ENCODE peak calls at places on chromosomes 1 and 21, in nine cellular contexts. W is adrenal gland, R is T1000, F is coronary artery, A is T-cell, H is CMK, U is iris pigment epithelial cell, M is AG09309, Y is COLO829. E is an unnamed sample.

GRCh38 chr21:45642122-45642813 is 1.3 kb upstream of the PCBP3 start:
- DNase-seq in W (no peak), R (no peak), F (no peak), A (no peak), H (no peak), U (no peak), M (no peak), Y (no peak), E (no peak)

GRCh38 chr1:230145505-230145899 is 78.5 kb downstream of the GALNT2 start:
- DNase-seq in W (no peak), R (no peak), F (no peak), A (no peak), H (no peak), U (no peak), M (no peak), Y (no peak), E (no peak)

GRCh38 chr21:42009018-42009830 is 936 bp downstream of the ZBTB21 start:
- DNase-seq in W (peak), R (no peak), F (peak), A (no peak), H (no peak), U (peak), M (no peak), Y (no peak), E (peak)

GRCh38 chr21:37855568-37856391 is 60.5 kb downstream of the KCNJ6 start:
- DNase-seq in W (no peak), R (no peak), F (no peak), A (no peak), H (no peak), U (peak), M (no peak), Y (no peak), E (no peak)

GRCh38 chr1:234400773-234401172 is 27.5 kb downstream of the COA6 start:
- DNase-seq in W (no peak), R (no peak), F (no peak), A (no peak), H (no peak), U (peak), M (no peak), Y (no peak), E (no peak)

GRCh38 chr1:173332026-173332425 is 124.9 kb upstream of the TNFSF4 start:
- DNase-seq in W (peak), R (no peak), F (no peak), A (no peak), H (no peak), U (peak), M (no peak), Y (no peak), E (no peak)

GRCh38 chr1:30719406-30720270 is 3.7 kb downstream of the MATN1 start:
- DNase-seq in W (no peak), R (no peak), F (peak), A (no peak), H (peak), U (peak), M (no peak), Y (no peak), E (peak)

GRCh38 chr21:33198346-33199135 is 31.2 kb upstream of the IFNAR2 start:
- DNase-seq in W (peak), R (no peak), F (no peak), A (no peak), H (no peak), U (peak), M (no peak), Y (no peak), E (no peak)

GRCh38 chr1:233304489-233305102 is 9.1 kb upstream of the PCNX2 start:
- DNase-seq in W (no peak), R (no peak), F (no peak), A (no peak), H (no peak), U (no peak), M (no peak), Y (peak), E (no peak)

GRCh38 chr1:72438270-72438669 is 155.9 kb upstream of the NEGR1 start:
- DNase-seq in W (no peak), R (no peak), F (no peak), A (no peak), H (no peak), U (peak), M (no peak), Y (no peak), E (no peak)

GRCh38 chr1:52360595-52360968 is 5.4 kb downstream of the CC2D1B start:
- DNase-seq in W (no peak), R (no peak), F (no peak), A (no peak), H (no peak), U (no peak), M (no peak), Y (peak), E (peak)

GRCh38 chr1:14525262-14525661 is 73.2 kb upstream of the KAZN start:
- DNase-seq in W (no peak), R (no peak), F (no peak), A (no peak), H (no peak), U (no peak), M (no peak), Y (no peak), E (no peak)

GRCh38 chr1:32198237-32199042 is 2.0 kb upstream of the CCDC28B start:
- DNase-seq in W (no peak), R (no peak), F (no peak), A (no peak), H (no peak), U (no peak), M (no peak), Y (no peak), E (no peak)

GRCh38 chr1:51583532-51583931 is 33.4 kb upstream of the OSBPL9 start:
- DNase-seq in W (peak), R (peak), F (peak), A (no peak), H (no peak), U (peak), M (peak), Y (peak), E (peak)

GRCh38 chr21:26490771-26491170 is 82.3 kb downstream of the CYYR1 start:
- DNase-seq in W (no peak), R (no peak), F (no peak), A (no peak), H (no peak), U (peak), M (no peak), Y (no peak), E (no peak)

GRCh38 chr1:230109871-230110667 is 43.0 kb downstream of the GALNT2 start:
- DNase-seq in W (no peak), R (no peak), F (no peak), A (peak), H (no peak), U (no peak), M (no peak), Y (no peak), E (no peak)

GRCh38 chr1:8822383-8823294 is 5.2 kb upstream of the RERE start:
- DNase-seq in W (no peak), R (peak), F (peak), A (no peak), H (peak), U (peak), M (peak), Y (peak), E (peak)

GRCh38 chr1:31574749-31575372 is 1.5 kb upstream of the TINAGL1 start:
- DNase-seq in W (peak), R (no peak), F (no peak), A (no peak), H (peak), U (no peak), M (no peak), Y (no peak), E (no peak)

GRCh38 chr1:58576727-58577675 is at the start of gene TACSTD2:
- DNase-seq in W (peak), R (no peak), F (no peak), A (no peak), H (no peak), U (no peak), M (no peak), Y (no peak), E (no peak)

GRCh38 chr1:41020109-41020576 is 1.4 kb downstream of the SLFNL1 start:
- DNase-seq in W (no peak), R (no peak), F (no peak), A (no peak), H (no peak), U (no peak), M (no peak), Y (no peak), E (no peak)